ENCODE peak calls at places on chromosomes 1 and 21, in eight cellular contexts. T is transverse colon, F is neuronal stem cell, D is neural progenitor cell, E is A549, J is lower leg skin, C is heart left ventricle, S is GM12865. R is an unnamed sample.

GRCh38 chr1:26070808-26071342 is 3.4 kb upstream of the TRIM63 start:
- DNase-seq in T (no peak), F (no peak), D (no peak), E (no peak), J (no peak), C (no peak), S (no peak), R (no peak)

GRCh38 chr21:29812947-29813346 is 126.8 kb downstream of the GRIK1 start:
- DNase-seq in T (no peak), F (no peak), D (no peak), E (no peak), J (no peak), C (no peak), S (no peak), R (no peak)

GRCh38 chr1:192610114-192610958 is 25.6 kb upstream of the RGS13 start:
- DNase-seq in T (no peak), F (no peak), D (no peak), E (peak), J (no peak), C (no peak), S (peak), R (no peak)

GRCh38 chr1:78348526-78349284 is 142.1 kb upstream of the PTGFR start:
- DNase-seq in T (no peak), F (no peak), D (no peak), E (no peak), J (no peak), C (no peak), S (no peak), R (no peak)

GRCh38 chr1:204036882-204037645 is 35.9 kb upstream of the SOX13 start:
- DNase-seq in T (no peak), F (no peak), D (no peak), E (no peak), J (no peak), C (no peak), S (no peak), R (no peak)

GRCh38 chr1:12075195-12076114 is 12.4 kb downstream of the TNFRSF8 start:
- DNase-seq in T (no peak), F (no peak), D (no peak), E (no peak), J (no peak), C (no peak), S (no peak), R (no peak)

GRCh38 chr1:206974154-206974553 is 3.9 kb upstream of the FCAMR start:
- DNase-seq in T (no peak), F (no peak), D (no peak), E (no peak), J (no peak), C (no peak), S (no peak), R (no peak)

GRCh38 chr21:45150630-45151265 is 76.4 kb downstream of the ADARB1 start:
- DNase-seq in T (no peak), F (no peak), D (peak), E (no peak), J (peak), C (no peak), S (no peak), R (no peak)

GRCh38 chr21:43312011-43312410 is 114.9 kb downstream of the SIK1 start:
- DNase-seq in T (no peak), F (no peak), D (no peak), E (no peak), J (no peak), C (no peak), S (no peak), R (no peak)

GRCh38 chr1:33682371-33682770 is 181.5 kb upstream of the HMGB4 start:
- DNase-seq in T (no peak), F (no peak), D (no peak), E (no peak), J (no peak), C (no peak), S (no peak), R (no peak)

GRCh38 chr1:163275222-163275621 is 46.5 kb upstream of the NUF2 start:
- DNase-seq in T (no peak), F (no peak), D (no peak), E (no peak), J (no peak), C (no peak), S (no peak), R (no peak)

GRCh38 chr1:163278602-163279001 is 43.2 kb upstream of the NUF2 start:
- DNase-seq in T (no peak), F (no peak), D (no peak), E (no peak), J (no peak), C (no peak), S (no peak), R (no peak)

GRCh38 chr1:163267962-163268361 is 53.8 kb upstream of the NUF2 start:
- DNase-seq in T (no peak), F (no peak), D (no peak), E (no peak), J (no peak), C (no peak), S (no peak), R (no peak)

GRCh38 chr1:163273766-163274441 is 47.9 kb upstream of the NUF2 start:
- DNase-seq in T (no peak), F (no peak), D (no peak), E (no peak), J (no peak), C (no peak), S (no peak), R (no peak)
- H3K4me3 ChIP-seq in T (no peak), F (no peak), D (no peak), E (no peak), J (no peak), C (no peak), S (no peak), R (no peak)

GRCh38 chr1:150548632-150549495 is at the start of gene ADAMTSL4:
- DNase-seq in T (peak), F (no peak), D (peak), E (peak), J (no peak), C (no peak), S (peak), R (no peak)

GRCh38 chr1:150551784-150552691 is 2.8 kb downstream of the ADAMTSL4 start:
- DNase-seq in T (peak), F (no peak), D (peak), E (no peak), J (peak), C (peak), S (no peak), R (no peak)

GRCh38 chr1:150549496-150550221 is 451 bp downstream of the ADAMTSL4 start:
- DNase-seq in T (peak), F (no peak), D (peak), E (no peak), J (no peak), C (no peak), S (no peak), R (no peak)

GRCh38 chr1:150551049-150551783 is 2.0 kb downstream of the ADAMTSL4 start:
- DNase-seq in T (peak), F (no peak), D (peak), E (no peak), J (no peak), C (no peak), S (no peak), R (no peak)

DNA sequence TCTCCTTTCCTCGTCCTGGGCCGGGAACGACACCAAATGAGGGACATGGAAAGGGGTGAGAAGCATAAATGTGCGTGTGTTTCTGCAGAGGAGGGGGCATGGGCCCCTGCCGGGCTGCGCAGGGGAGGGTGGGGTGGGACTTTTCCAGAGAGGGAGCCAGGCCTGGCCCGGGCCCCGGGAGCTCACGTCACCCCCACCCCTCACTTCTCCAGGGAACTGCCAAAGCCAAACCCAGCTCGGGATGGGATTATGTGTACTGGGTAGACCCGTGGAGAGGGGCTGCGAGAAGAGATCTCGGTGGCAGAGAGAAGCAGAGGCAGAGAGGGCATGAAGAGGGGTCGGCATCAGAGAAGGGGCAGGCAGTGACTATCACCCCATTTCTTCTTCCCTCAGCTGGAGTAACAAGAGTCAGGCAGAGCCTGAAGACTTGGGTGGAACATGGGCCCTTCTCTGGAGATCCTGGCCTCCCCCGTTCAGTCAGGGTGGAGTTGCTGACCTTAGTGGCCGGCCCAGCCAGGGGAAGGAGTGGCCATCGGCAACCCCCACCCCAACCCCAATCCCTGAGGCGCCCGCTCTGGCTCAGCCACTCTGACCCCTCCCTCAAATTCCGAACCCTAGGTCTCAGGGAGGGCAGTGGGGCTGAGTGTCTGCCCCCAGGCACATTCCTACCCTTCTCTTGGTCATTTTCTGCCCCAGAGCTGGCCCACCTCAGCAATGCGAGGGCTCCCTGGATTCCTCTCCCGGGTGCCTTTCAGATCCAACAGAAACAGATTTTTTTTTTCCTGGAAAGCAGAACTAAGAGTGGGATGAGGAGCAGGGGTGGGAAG is 1.2 kb downstream of the ADAMTSL4 start:
- DNase-seq in T (peak), F (no peak), D (peak), E (no peak), J (no peak), C (no peak), S (no peak), R (no peak)
- H3K4me3 ChIP-seq in T (peak), F (no peak), D (no peak), E (no peak), J (no peak), C (peak), S (no peak), R (no peak)

GRCh38 chr1:165352442-165353293 is 3.8 kb downstream of the LMX1A start:
- DNase-seq in T (peak), F (no peak), D (peak), E (no peak), J (no peak), C (no peak), S (no peak), R (no peak)

GRCh38 chr1:165352109-165352441 is 4.4 kb downstream of the LMX1A start:
- DNase-seq in T (no peak), F (no peak), D (peak), E (no peak), J (no peak), C (no peak), S (no peak), R (no peak)

GRCh38 chr1:165354739-165355138 is 1.8 kb downstream of the LMX1A start:
- DNase-seq in T (no peak), F (no peak), D (peak), E (no peak), J (no peak), C (no peak), S (no peak), R (no peak)

GRCh38 chr1:165355221-165355976 is 1.1 kb downstream of the LMX1A start:
- DNase-seq in T (no peak), F (no peak), D (peak), E (no peak), J (no peak), C (no peak), S (no peak), R (no peak)

DNA sequence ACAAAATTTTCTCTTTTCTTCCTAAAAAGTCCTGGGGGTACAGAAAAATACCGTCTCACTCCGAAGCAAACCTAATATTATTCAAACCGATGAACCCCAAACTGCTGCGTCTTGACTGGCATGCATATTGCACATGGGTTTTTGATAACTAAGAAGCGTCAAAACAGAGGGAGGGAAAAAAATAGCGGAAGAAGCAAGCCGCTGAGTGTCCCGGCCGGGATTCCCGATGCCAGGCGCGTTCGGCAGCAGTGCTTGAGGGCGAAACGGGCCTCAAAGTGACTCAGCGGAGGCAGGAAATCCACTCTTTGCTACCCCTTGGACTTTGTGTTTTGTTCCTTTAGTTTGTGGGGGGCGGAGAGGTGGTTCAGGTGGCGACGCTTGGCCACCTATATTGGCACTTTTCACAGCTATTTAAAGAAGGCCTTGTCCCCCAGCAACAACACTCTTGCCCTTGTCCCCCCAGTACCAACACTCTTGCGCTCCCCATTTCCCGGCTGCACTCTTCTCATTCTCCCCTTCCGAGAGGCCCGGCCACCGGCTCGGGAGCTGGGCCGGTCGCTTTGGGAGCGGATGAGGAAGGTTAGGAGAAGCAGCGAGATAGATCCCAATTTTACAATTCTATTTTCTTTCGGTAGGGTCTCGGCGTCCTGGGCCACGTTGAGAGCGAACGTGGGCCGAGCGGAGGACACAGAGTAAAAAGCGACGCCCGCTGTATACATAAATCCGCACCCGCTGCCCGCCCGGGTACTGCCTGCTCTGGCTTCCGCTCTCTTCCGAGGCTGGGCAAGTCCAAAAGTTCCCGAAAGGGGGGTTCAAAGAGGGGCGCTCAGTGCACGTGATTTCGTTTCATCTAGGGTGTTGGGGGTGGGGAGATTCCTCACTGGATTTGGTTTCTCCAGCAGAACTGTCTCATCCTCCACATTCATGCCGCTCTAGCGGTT is 2.5 kb downstream of the LMX1A start:
- DNase-seq in T (no peak), F (no peak), D (peak), E (no peak), J (no peak), C (no peak), S (no peak), R (no peak)
- H3K4me3 ChIP-seq in T (no peak), F (no peak), D (peak), E (no peak), J (no peak), C (no peak), S (no peak), R (no peak)

GRCh38 chr1:42971848-42972291 is 13.2 kb upstream of the SLC2A1 start:
- DNase-seq in T (peak), F (no peak), D (no peak), E (no peak), J (no peak), C (no peak), S (no peak), R (no peak)
- H3K4me3 ChIP-seq in T (no peak), F (no peak), D (no peak), E (no peak), J (no peak), C (no peak), S (no peak), R (no peak)

GRCh38 chr1:15852036-15852827 is 4.7 kb downstream of the SPEN start:
- DNase-seq in T (no peak), F (no peak), D (no peak), E (no peak), J (no peak), C (no peak), S (peak), R (no peak)

GRCh38 chr1:15849775-15850449 is 2.4 kb downstream of the SPEN start:
- DNase-seq in T (peak), F (peak), D (peak), E (peak), J (peak), C (no peak), S (peak), R (peak)

GRCh38 chr1:15852828-15853302 is 5.4 kb downstream of the SPEN start:
- DNase-seq in T (no peak), F (no peak), D (no peak), E (no peak), J (no peak), C (no peak), S (no peak), R (no peak)

GRCh38 chr1:15850450-15851079 is 3.1 kb downstream of the SPEN start:
- DNase-seq in T (no peak), F (no peak), D (no peak), E (no peak), J (no peak), C (no peak), S (no peak), R (no peak)

DNA sequence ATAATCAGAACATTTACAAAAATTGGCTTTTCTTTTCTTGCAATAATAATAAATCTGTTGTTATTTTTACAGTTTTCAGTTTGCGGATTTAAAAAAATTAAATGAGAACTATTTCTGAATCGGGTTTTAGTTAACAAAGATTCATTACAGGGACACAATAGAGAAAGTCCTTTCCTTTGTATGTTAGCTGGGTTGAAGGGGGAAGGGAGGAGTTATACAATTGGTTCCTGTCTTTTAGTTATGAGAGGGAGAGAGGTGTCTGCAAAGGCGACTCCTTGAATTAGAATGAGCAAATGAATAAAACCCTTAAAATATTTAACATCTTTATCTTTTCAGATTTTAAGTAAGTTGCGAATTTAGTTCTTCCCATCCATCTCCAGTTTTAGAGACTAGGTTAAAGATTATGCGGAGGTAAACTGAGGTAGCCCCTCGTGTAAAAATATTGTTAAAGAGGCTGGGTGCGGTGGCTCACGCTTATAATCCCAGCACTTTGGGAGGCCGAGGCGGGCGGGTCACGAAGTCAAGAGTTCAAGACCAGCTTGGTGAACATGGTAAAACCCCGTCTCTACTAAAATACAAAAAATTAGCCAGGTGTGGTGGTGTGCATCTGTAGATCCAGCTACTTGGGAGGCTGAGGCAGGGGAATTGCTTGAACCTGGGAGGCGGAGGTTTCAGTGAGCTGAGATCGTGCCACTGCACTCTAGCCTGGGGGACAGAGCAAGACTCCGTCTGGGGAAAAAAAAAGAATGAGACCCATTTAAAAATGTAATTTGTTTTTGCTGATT is 3.9 kb downstream of the SPEN start:
- DNase-seq in T (no peak), F (no peak), D (peak), E (no peak), J (no peak), C (no peak), S (no peak), R (no peak)
- H3K4me3 ChIP-seq in T (no peak), F (peak), D (peak), E (no peak), J (no peak), C (no peak), S (peak), R (no peak)

GRCh38 chr1:109502368-109502851 is 7.1 kb downstream of the AMIGO1 start:
- DNase-seq in T (no peak), F (no peak), D (no peak), E (no peak), J (no peak), C (no peak), S (no peak), R (peak)

GRCh38 chr1:109501644-109502367 is 7.7 kb downstream of the AMIGO1 start:
- DNase-seq in T (no peak), F (no peak), D (no peak), E (no peak), J (no peak), C (no peak), S (no peak), R (no peak)

GRCh38 chr1:109508001-109508872 is 1.3 kb downstream of the AMIGO1 start:
- DNase-seq in T (no peak), F (no peak), D (no peak), E (no peak), J (no peak), C (no peak), S (no peak), R (no peak)

GRCh38 chr1:109503935-109504334 is 5.6 kb downstream of the AMIGO1 start:
- DNase-seq in T (no peak), F (no peak), D (no peak), E (no peak), J (no peak), C (no peak), S (no peak), R (no peak)

GRCh38 chr1:109504974-109505373 is 4.6 kb downstream of the AMIGO1 start:
- DNase-seq in T (no peak), F (no peak), D (no peak), E (no peak), J (no peak), C (no peak), S (no peak), R (no peak)
- H3K4me3 ChIP-seq in T (no peak), F (no peak), D (no peak), E (no peak), J (no peak), C (no peak), S (no peak), R (no peak)

DNA sequence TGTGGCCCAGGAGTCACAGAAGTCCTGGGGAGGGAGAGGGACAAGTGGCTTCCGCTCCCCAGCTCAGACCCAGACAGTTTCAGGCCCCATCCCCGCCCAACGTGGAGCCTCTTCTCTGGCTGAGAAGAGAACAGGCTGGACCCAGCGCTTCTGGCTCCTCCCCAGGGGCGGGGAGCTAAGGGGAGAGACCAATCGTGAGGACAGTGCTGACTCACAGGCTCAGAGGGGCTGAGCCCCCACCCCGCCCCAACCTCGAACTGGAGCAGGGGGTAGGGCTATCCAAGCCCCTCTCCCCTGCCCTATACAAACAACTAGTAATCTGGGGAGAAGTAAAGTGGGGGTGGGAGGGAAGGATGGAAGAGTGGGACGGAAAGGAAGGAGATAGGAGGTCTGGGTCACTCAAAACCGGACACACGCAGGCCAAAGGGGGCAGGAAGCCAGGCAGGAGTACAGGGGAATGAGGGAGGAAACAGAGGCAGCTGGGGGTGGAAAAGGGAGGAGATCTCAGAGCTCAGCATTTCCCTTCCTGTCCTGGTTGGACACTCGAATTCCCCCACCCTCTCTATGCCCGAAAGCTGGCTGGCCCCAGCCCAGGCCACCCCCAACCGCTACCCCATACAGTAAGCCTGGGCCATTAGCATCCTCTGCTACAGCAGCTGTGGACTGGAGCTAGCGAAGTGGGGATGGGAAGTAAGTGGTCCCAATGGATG is at the start of gene SHC1:
- DNase-seq in T (peak), F (peak), D (peak), E (peak), J (peak), C (peak), S (peak), R (no peak)
- H3K4me3 ChIP-seq in T (peak), F (peak), D (peak), E (peak), J (peak), C (peak), S (peak), R (no peak)